ENCODE peak calls at places on chromosomes 4 and X, in six cellular contexts. Z is activated naive CD8-positive, alpha-beta T cell treated with anti-CD3 and anti-CD28 coated beads for 36 hours; M is HCT116; U is Calu3; F is activated gamma-delta T cell treated with Interleukin-2 at 50 U/mL for 16 hours; I is choroid plexus epithelial cell. N is an unnamed sample.

GRCh38 chr4:57249083-57249482 is 138.9 kb upstream of the IGFBP7 start:
- DNase-seq in M (no peak), F (no peak), I (peak), U (no peak), Z (no peak), N (no peak)

GRCh38 chr4:98921292-98921691 is 7.6 kb downstream of the EIF4E start:
- DNase-seq in F (no peak), U (no peak), Z (no peak), I (no peak), M (no peak), N (no peak)

GRCh38 chr4:93065790-93066189 is 762.0 kb downstream of the GRID2 start:
- DNase-seq in I (no peak), M (no peak), U (no peak), F (no peak), Z (no peak), N (no peak)

GRCh38 chr4:15197005-15197404 is 194.7 kb downstream of the CPEB2 start:
- DNase-seq in U (no peak), F (no peak), Z (no peak), I (peak), M (no peak), N (no peak)

GRCh38 chr4:5158391-5158770 is 107.1 kb downstream of the STK32B start:
- DNase-seq in M (no peak), Z (no peak), U (no peak), I (no peak), F (no peak), N (no peak)

GRCh38 chr4:185307136-185307950 is 88.4 kb downstream of the LRP2BP start:
- DNase-seq in M (no peak), U (peak), I (peak), F (no peak), Z (no peak), N (no peak)

GRCh38 chr4:11566440-11567022 is 137.8 kb upstream of the HS3ST1 start:
- DNase-seq in F (no peak), Z (no peak), I (peak), M (no peak), U (no peak), N (no peak)

GRCh38 chrX:14801136-14801535 is 71.7 kb downstream of the FANCB start:
- DNase-seq in Z (no peak), F (no peak), U (no peak), M (no peak), I (no peak), N (no peak)

GRCh38 chrX:39652336-39652735 is 445.4 kb downstream of the BCOR start:
- DNase-seq in U (peak), M (peak), Z (no peak), F (no peak), I (peak), N (peak)

GRCh38 chrX:118503260-118504041 is 7.8 kb downstream of the DOCK11 start:
- DNase-seq in Z (no peak), M (no peak), U (no peak), I (no peak), F (no peak), N (no peak)

GRCh38 chr4:176302283-176303275 is 17.2 kb upstream of the SPCS3 start:
- DNase-seq in I (peak), Z (no peak), F (no peak), U (no peak), M (peak), N (no peak)

GRCh38 chr4:173494013-173494970 is 35.7 kb downstream of the HAND2 start:
- DNase-seq in I (peak), U (peak), F (peak), M (peak), Z (peak), N (peak)

GRCh38 chr4:119692001-119692400 is 63.4 kb upstream of the PDE5A start:
- DNase-seq in Z (no peak), U (no peak), F (no peak), I (peak), M (no peak), N (no peak)

GRCh38 chrX:10106801-10107200 is 50.0 kb upstream of the CLCN4 start:
- DNase-seq in M (no peak), U (no peak), Z (peak), F (peak), I (peak), N (no peak)

GRCh38 chr4:4792516-4792915 is 66.9 kb upstream of the MSX1 start:
- DNase-seq in I (no peak), Z (no peak), M (no peak), U (no peak), F (no peak), N (no peak)

GRCh38 chr4:142512161-142512560 is 333.9 kb downstream of the INPP4B start:
- DNase-seq in I (no peak), U (no peak), M (no peak), Z (no peak), F (no peak), N (no peak)

GRCh38 chr4:182286936-182287335 is 43.7 kb downstream of the TENM3 start:
- DNase-seq in Z (no peak), F (no peak), I (no peak), M (no peak), U (no peak), N (no peak)

GRCh38 chr4:153276966-153277365 is 67.5 kb upstream of the MND1 start:
- DNase-seq in F (no peak), M (no peak), I (no peak), Z (no peak), U (no peak), N (no peak)

GRCh38 chr4:73901031-73901430 is 31.8 kb downstream of the CXCL1 start:
- DNase-seq in F (no peak), U (no peak), Z (no peak), I (no peak), M (no peak), N (no peak)

GRCh38 chrX:16989750-16990149 is 43.3 kb downstream of the REPS2 start:
- DNase-seq in U (no peak), M (no peak), Z (no peak), F (no peak), I (no peak), N (no peak)

GRCh38 chr4:622071-622995 is 3.0 kb upstream of the PDE6B start:
- DNase-seq in F (no peak), Z (no peak), I (no peak), U (no peak), M (no peak), N (no peak)

GRCh38 chr4:2082118-2082517 is 23.0 kb downstream of the NAT8L start:
- DNase-seq in F (no peak), U (no peak), I (no peak), Z (no peak), M (no peak), N (peak)

GRCh38 chr4:184873039-184873438 is 47.3 kb upstream of the ACSL1 start:
- DNase-seq in Z (no peak), F (no peak), I (no peak), M (no peak), U (no peak), N (no peak)

GRCh38 chr4:19227701-19228100 is 1024.0 kb upstream of the SLIT2 start:
- DNase-seq in Z (no peak), U (no peak), F (no peak), I (no peak), M (no peak), N (no peak)

GRCh38 chrX:78527263-78527662 is 131.9 kb downstream of the RTL3 start:
- DNase-seq in Z (peak), U (no peak), I (no peak), M (no peak), F (no peak), N (no peak)

GRCh38 chrX:153806999-153807575 is 12.6 kb downstream of the SSR4 start:
- DNase-seq in I (no peak), Z (no peak), U (no peak), M (no peak), F (no peak), N (no peak)

GRCh38 chrX:1581132-1581531 is 10.3 kb upstream of the AKAP17A start:
- DNase-seq in Z (peak), F (peak), M (no peak), U (peak), I (peak), N (peak)

GRCh38 chr4:11338990-11339782 is 89.5 kb downstream of the HS3ST1 start:
- DNase-seq in U (no peak), Z (no peak), M (no peak), F (no peak), I (no peak), N (no peak)

GRCh38 chr4:150960818-150961217 is 54.3 kb downstream of the LRBA start:
- DNase-seq in I (peak), F (no peak), Z (peak), U (peak), M (no peak), N (peak)